ENCODE peak calls at places on chromosomes 16 and 17, in four cellular contexts. Z is heart left ventricle, C is Caco-2, R is upper lobe of left lung. X is an unnamed sample.

GRCh38 chr16:86494039-86494564 is 16.2 kb upstream of the FOXF1 start:
- DNase-seq in Z (no peak), C (no peak), R (peak), X (no peak)

GRCh38 chr17:43574348-43574747 is 28.2 kb upstream of the ETV4 start:
- DNase-seq in Z (no peak), C (no peak), R (no peak), X (no peak)

GRCh38 chr17:13036776-13037175 is 18.9 kb upstream of the ELAC2 start:
- DNase-seq in Z (no peak), C (no peak), R (no peak), X (peak)

GRCh38 chr17:7932483-7932891 is 481 bp downstream of the CNTROB start:
- DNase-seq in Z (no peak), C (no peak), R (no peak), X (peak)

GRCh38 chr16:77594798-77595625 is 127.3 kb upstream of the NUDT7 start:
- DNase-seq in Z (no peak), C (no peak), R (no peak), X (no peak)

GRCh38 chr16:9154576-9155410 is 63.3 kb downstream of the HAPSTR1 start:
- DNase-seq in Z (no peak), C (no peak), R (no peak), X (no peak)

GRCh38 chr16:89121691-89122321 is 28.2 kb downstream of the ACSF3 start:
- DNase-seq in Z (peak), C (no peak), R (peak), X (no peak)

GRCh38 chr16:81730090-81731051 is 48.7 kb upstream of the PLCG2 start:
- DNase-seq in Z (peak), C (peak), R (peak), X (peak)

GRCh38 chr16:2043296-2043979 is 4.2 kb downstream of the NTHL1 start:
- DNase-seq in Z (no peak), C (no peak), R (peak), X (no peak)

GRCh38 chr16:74034862-74035261 is 261.8 kb upstream of the PSMD7 start:
- DNase-seq in Z (no peak), C (peak), R (no peak), X (peak)

GRCh38 chr17:64920026-64920418 is 744 bp upstream of the LRRC37A3 start:
- DNase-seq in Z (peak), C (no peak), R (no peak), X (peak)

DNA sequence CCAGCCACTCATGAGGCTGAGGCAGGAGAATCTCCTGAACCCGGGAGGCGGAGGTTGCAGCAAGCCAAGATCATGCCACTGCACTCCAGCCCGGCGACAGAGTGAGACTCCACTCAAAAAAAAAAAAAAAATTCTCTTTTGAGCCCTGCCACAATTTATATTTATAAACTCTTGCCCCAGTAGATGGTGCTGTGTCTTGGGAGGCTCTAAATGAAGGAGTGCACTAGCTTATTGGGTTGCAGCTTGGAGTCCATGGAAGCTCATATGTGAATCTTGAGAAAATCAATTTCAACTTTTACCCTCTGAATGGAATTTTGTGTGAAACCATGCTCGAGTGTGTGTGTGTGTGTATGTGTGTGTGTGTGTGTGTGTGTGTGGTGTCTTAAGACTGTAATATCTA is 420.1 kb downstream of the HS3ST4 start:
- DNase-seq in Z (no peak), C (no peak), R (no peak), X (no peak)
- TF ChIP-seq CTCF in Z (no peak), C (peak), R (no peak), X (no peak)

GRCh38 chr16:58467915-58468314 is 32.0 kb upstream of the NDRG4 start:
- DNase-seq in Z (no peak), C (no peak), R (no peak), X (no peak)

GRCh38 chr16:58464916-58465731 is 34.8 kb upstream of the NDRG4 start:
- DNase-seq in Z (peak), C (peak), R (no peak), X (no peak)

GRCh38 chr16:58466396-58466795 is 33.5 kb upstream of the NDRG4 start:
- DNase-seq in Z (no peak), C (no peak), R (no peak), X (no peak)

GRCh38 chr16:58464047-58464915 is 35.7 kb upstream of the NDRG4 start:
- DNase-seq in Z (peak), C (peak), R (peak), X (no peak)

GRCh38 chr16:58465817-58466216 is 34.1 kb upstream of the NDRG4 start:
- DNase-seq in Z (no peak), C (no peak), R (no peak), X (no peak)
- TF ChIP-seq CTCF in Z (no peak), C (no peak), R (no peak), X (no peak)

DNA sequence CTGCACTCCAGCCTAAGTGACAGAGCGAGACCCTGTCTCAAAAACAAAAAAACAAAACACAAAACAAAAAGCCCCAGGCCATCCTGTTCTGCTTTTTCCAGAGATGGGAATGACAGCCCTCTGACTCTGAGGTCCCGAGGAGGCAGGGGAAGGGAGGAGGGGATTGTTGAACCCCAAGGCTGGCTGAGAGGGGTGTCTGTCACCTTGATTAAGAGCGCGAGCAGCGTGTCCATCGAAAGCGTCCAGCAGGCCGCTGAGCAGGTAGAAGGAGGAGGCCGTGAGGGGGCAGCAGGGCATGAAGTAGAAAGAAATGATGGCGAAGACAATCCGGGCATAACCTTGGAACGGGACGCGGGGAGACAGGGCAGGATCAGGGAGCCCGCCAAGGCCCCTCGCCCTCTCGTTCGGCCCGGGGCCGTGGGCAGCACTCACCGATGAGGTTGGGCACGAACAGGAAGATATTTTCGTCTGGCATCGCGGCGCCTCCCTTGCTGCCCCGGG is 593 bp downstream of the CDIPT start:
- DNase-seq in Z (no peak), C (peak), R (no peak), X (no peak)
- TF ChIP-seq CTCF in Z (no peak), C (peak), R (no peak), X (peak)

DNA sequence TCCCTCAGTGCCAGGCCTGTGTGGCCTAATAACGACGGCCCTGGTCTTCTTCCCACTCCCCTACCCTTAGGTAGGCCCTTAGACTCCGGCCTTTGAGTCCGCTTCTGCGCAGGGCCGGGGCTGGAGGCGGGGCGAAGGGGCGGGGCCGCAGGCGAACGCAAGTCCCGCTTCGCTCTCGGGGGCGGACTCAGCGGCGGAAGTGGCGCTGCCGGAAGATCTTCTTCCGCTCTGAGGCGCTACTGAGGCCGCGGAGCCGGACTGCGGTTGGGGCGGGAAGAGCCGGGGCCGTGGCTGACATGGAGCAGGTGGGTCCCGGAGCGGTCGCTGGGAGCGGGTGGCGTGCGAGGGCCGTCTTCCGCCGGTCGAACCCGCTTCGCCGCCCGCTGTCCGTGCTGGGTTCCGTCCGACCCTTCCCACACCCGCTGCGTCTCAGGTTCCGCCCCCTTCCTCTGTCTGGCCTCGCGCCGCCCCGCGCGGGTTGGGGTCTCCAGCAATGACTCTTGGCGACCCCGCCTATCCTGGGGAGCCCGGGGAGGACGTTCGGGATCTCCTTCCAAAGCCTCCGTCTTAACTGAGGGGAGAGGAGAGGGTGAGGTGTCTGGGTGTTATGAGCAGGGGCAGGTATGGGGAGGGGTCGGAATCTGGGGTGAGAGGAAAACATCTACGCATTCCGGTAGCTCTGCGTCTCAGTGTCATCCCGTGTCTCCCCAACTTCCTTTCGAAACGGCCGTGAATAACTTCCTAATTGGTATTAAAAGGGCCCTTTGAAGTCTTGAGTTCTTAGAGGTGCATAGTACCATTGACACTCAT is at the start of gene STARD3:
- DNase-seq in Z (peak), C (peak), R (peak), X (peak)
- TF ChIP-seq CTCF in Z (peak), C (peak), R (peak), X (no peak)